ENCODE peak calls at places on chromosomes 6 and 20, in seven cellular contexts. One of them, this sample, is unnamed.

GRCh38 chr6:135250751-135251356 is 69.7 kb downstream of the MYB start:
- DNase-seq in GM12878: no peak
- DNase-seq in tibial nerve: no peak
- DNase-seq in A549: no peak
- DNase-seq in upper lobe of left lung: peak; percentile 27
- DNase-seq in stomach: no peak
- DNase-seq in suprapubic skin: no peak
- DNase-seq in this sample: no peak

GRCh38 chr20:9256359-9256758 is 187.5 kb downstream of the PLCB4 start:
- DNase-seq in GM12878: no peak
- DNase-seq in suprapubic skin: no peak
- DNase-seq in tibial nerve: no peak
- DNase-seq in A549: no peak
- DNase-seq in upper lobe of left lung: no peak
- DNase-seq in stomach: no peak
- DNase-seq in this sample: no peak

GRCh38 chr20:61285691-61286090 is 33.6 kb downstream of the CDH4 start:
- DNase-seq in GM12878: no peak
- DNase-seq in suprapubic skin: no peak
- DNase-seq in stomach: no peak
- DNase-seq in A549: no peak
- DNase-seq in upper lobe of left lung: no peak
- DNase-seq in tibial nerve: no peak
- DNase-seq in this sample: no peak

GRCh38 chr6:169934699-169935347 is 183.4 kb downstream of the ERMARD start:
- DNase-seq in GM12878: no peak
- DNase-seq in A549: no peak
- DNase-seq in stomach: no peak
- DNase-seq in suprapubic skin: no peak
- DNase-seq in tibial nerve: no peak
- DNase-seq in upper lobe of left lung: no peak
- DNase-seq in this sample: no peak

GRCh38 chr20:33674294-33675126 is at the start of gene NECAB3:
- DNase-seq in stomach: peak; percentile 90
- DNase-seq in upper lobe of left lung: peak; percentile 91
- DNase-seq in tibial nerve: peak; percentile 78
- DNase-seq in GM12878: no peak
- DNase-seq in A549: peak; percentile 75
- DNase-seq in suprapubic skin: peak; percentile 89
- DNase-seq in this sample: peak; percentile 95

GRCh38 chr6:130946076-130946475 is 117.0 kb downstream of the EPB41L2 start:
- DNase-seq in upper lobe of left lung: no peak
- DNase-seq in GM12878: no peak
- DNase-seq in A549: no peak
- DNase-seq in suprapubic skin: no peak
- DNase-seq in tibial nerve: no peak
- DNase-seq in stomach: no peak
- DNase-seq in this sample: no peak

GRCh38 chr6:17987576-17988421 is at the start of gene KIF13A:
- DNase-seq in GM12878: no peak
- DNase-seq in upper lobe of left lung: peak; percentile 65
- DNase-seq in suprapubic skin: peak; percentile 86
- DNase-seq in tibial nerve: peak; percentile 37
- DNase-seq in A549: peak; percentile 60
- DNase-seq in stomach: peak; percentile 58
- DNase-seq in this sample: peak; percentile 75

GRCh38 chr20:9397928-9398327 is 116.5 kb upstream of the LAMP5 start:
- DNase-seq in stomach: no peak
- DNase-seq in tibial nerve: no peak
- DNase-seq in GM12878: no peak
- DNase-seq in A549: no peak
- DNase-seq in upper lobe of left lung: peak; percentile 39
- DNase-seq in suprapubic skin: no peak
- DNase-seq in this sample: no peak

GRCh38 chr6:36752886-36753506 is 55.4 kb downstream of the RAB44 start:
- DNase-seq in tibial nerve: no peak
- DNase-seq in upper lobe of left lung: peak; percentile 36
- DNase-seq in A549: no peak
- DNase-seq in stomach: no peak
- DNase-seq in suprapubic skin: no peak
- DNase-seq in GM12878: peak; percentile 82
- DNase-seq in this sample: no peak

GRCh38 chr6:139323511-139324445 is 32.0 kb upstream of the TXLNB start:
- DNase-seq in tibial nerve: peak; percentile 51
- DNase-seq in GM12878: no peak
- DNase-seq in suprapubic skin: peak; percentile 92
- DNase-seq in A549: no peak
- DNase-seq in upper lobe of left lung: peak; percentile 75
- DNase-seq in stomach: peak; percentile 60
- DNase-seq in this sample: peak; percentile 82

GRCh38 chr20:51494241-51495110 is 48.0 kb downstream of the NFATC2 start:
- DNase-seq in A549: no peak
- DNase-seq in stomach: no peak
- DNase-seq in tibial nerve: no peak
- DNase-seq in GM12878: no peak
- DNase-seq in upper lobe of left lung: no peak
- DNase-seq in suprapubic skin: no peak
- DNase-seq in this sample: no peak

GRCh38 chr20:23234311-23235078 is 116.1 kb upstream of the NXT1 start:
- DNase-seq in suprapubic skin: no peak
- DNase-seq in GM12878: no peak
- DNase-seq in tibial nerve: no peak
- DNase-seq in stomach: no peak
- DNase-seq in upper lobe of left lung: no peak
- DNase-seq in A549: no peak
- DNase-seq in this sample: no peak

GRCh38 chr6:20811112-20811746 is 277.0 kb downstream of the CDKAL1 start:
- DNase-seq in A549: peak; percentile 39
- DNase-seq in suprapubic skin: no peak
- DNase-seq in GM12878: no peak
- DNase-seq in tibial nerve: no peak
- DNase-seq in stomach: no peak
- DNase-seq in upper lobe of left lung: no peak
- DNase-seq in this sample: no peak

GRCh38 chr20:2088904-2089303 is 12.7 kb upstream of the STK35 start:
- DNase-seq in upper lobe of left lung: no peak
- DNase-seq in A549: no peak
- DNase-seq in tibial nerve: no peak
- DNase-seq in suprapubic skin: no peak
- DNase-seq in GM12878: no peak
- DNase-seq in stomach: no peak
- DNase-seq in this sample: no peak

GRCh38 chr20:2089447-2089846 is 12.2 kb upstream of the STK35 start:
- DNase-seq in suprapubic skin: no peak
- DNase-seq in upper lobe of left lung: no peak
- DNase-seq in stomach: no peak
- DNase-seq in GM12878: no peak
- DNase-seq in A549: no peak
- DNase-seq in tibial nerve: no peak
- DNase-seq in this sample: no peak

GRCh38 chr20:2086980-2087377 is 14.6 kb upstream of the STK35 start:
- DNase-seq in GM12878: no peak
- DNase-seq in stomach: no peak
- DNase-seq in suprapubic skin: no peak
- DNase-seq in upper lobe of left lung: no peak
- DNase-seq in A549: no peak
- DNase-seq in tibial nerve: no peak
- DNase-seq in this sample: no peak

GRCh38 chr20:2084703-2085102 is 16.9 kb upstream of the STK35 start:
- DNase-seq in upper lobe of left lung: peak; percentile 55
- DNase-seq in stomach: no peak
- DNase-seq in GM12878: no peak
- DNase-seq in tibial nerve: no peak
- DNase-seq in suprapubic skin: no peak
- DNase-seq in A549: no peak
- DNase-seq in this sample: no peak

GRCh38 chr20:2086177-2086979 is 15.2 kb upstream of the STK35 start:
- DNase-seq in upper lobe of left lung: no peak
- DNase-seq in GM12878: no peak
- DNase-seq in tibial nerve: no peak
- DNase-seq in A549: no peak
- DNase-seq in stomach: no peak
- DNase-seq in suprapubic skin: no peak
- DNase-seq in this sample: no peak
- TF ChIP-seq EP300 in upper lobe of left lung: no peak
- TF ChIP-seq EP300 in GM12878: no peak
- TF ChIP-seq EP300 in tibial nerve: no peak
- TF ChIP-seq EP300 in A549: no peak
- TF ChIP-seq EP300 in stomach: no peak
- TF ChIP-seq EP300 in suprapubic skin: no peak
- TF ChIP-seq EP300 in this sample: no peak

GRCh38 chr20:58889334-58890072 is 37.0 kb downstream of the GNAS start:
- DNase-seq in suprapubic skin: no peak
- DNase-seq in tibial nerve: no peak
- DNase-seq in stomach: no peak
- DNase-seq in A549: no peak
- DNase-seq in GM12878: no peak
- DNase-seq in upper lobe of left lung: no peak
- DNase-seq in this sample: no peak
- TF ChIP-seq POLR2A in suprapubic skin: no peak
- TF ChIP-seq POLR2A in tibial nerve: no peak
- TF ChIP-seq POLR2A in stomach: no peak
- TF ChIP-seq POLR2A in A549: no peak
- TF ChIP-seq POLR2A in GM12878: no peak
- TF ChIP-seq POLR2A in upper lobe of left lung: no peak
- TF ChIP-seq POLR2A in this sample: no peak

GRCh38 chr20:10524034-10524476 is 89.0 kb downstream of the SLX4IP start:
- DNase-seq in upper lobe of left lung: no peak
- DNase-seq in suprapubic skin: peak; percentile 89
- DNase-seq in GM12878: no peak
- DNase-seq in stomach: no peak
- DNase-seq in tibial nerve: peak; percentile 52
- DNase-seq in A549: no peak
- DNase-seq in this sample: no peak
- TF ChIP-seq EP300 in upper lobe of left lung: no peak
- TF ChIP-seq EP300 in suprapubic skin: no peak
- TF ChIP-seq EP300 in GM12878: no peak
- TF ChIP-seq EP300 in stomach: no peak
- TF ChIP-seq EP300 in tibial nerve: peak; percentile 76
- TF ChIP-seq EP300 in A549: no peak
- TF ChIP-seq EP300 in this sample: no peak

DNA sequence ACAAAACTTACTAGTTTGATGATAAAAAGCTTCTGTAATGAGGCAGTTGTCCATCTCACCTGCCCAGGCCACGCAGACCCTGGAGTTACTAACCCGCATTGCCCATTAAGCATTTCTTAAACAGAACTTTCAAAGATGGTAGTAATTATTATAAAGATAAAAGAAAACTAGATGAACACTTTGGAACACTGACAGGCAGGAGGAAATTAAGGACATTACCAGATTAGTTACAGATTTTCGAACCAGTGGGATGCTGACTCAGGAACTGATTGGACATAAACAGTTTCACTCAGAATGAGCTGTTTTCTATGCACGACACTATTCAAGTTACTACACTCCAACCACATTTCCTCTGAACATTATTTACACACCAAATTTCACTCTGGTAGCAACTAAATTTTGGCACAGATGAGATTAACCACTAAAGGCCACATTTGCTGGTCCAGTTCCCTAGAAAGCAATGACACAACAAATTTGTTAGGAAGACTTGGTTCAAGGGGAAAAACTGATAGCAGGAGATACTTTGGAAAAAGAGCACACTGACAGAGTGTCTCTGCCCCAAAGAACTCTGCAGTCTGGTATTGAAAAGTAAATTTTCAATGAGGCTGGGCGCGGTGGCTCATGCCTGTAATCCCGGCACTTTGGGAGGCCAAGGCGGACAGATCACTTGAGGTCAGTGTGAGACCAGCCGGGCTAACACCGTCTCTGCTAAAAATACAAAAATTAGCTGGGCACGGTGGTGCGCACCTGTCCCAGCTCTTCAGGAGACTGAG is 3.0 kb downstream of the ROMO1 start:
- DNase-seq in GM12878: no peak
- DNase-seq in A549: no peak
- DNase-seq in tibial nerve: no peak
- DNase-seq in suprapubic skin: peak; percentile 55
- DNase-seq in stomach: no peak
- DNase-seq in upper lobe of left lung: no peak
- DNase-seq in this sample: no peak
- TF ChIP-seq POLR2A in GM12878: peak; percentile 43
- TF ChIP-seq POLR2A in A549: no peak
- TF ChIP-seq POLR2A in tibial nerve: no peak
- TF ChIP-seq POLR2A in suprapubic skin: no peak
- TF ChIP-seq POLR2A in stomach: no peak
- TF ChIP-seq POLR2A in upper lobe of left lung: no peak
- TF ChIP-seq POLR2A in this sample: no peak

GRCh38 chr6:119333063-119333609 is 16.4 kb downstream of the MAN1A1 start:
- DNase-seq in suprapubic skin: no peak
- DNase-seq in stomach: no peak
- DNase-seq in GM12878: no peak
- DNase-seq in upper lobe of left lung: no peak
- DNase-seq in tibial nerve: no peak
- DNase-seq in A549: no peak
- DNase-seq in this sample: no peak
- TF ChIP-seq EP300 in suprapubic skin: no peak
- TF ChIP-seq EP300 in stomach: no peak
- TF ChIP-seq EP300 in GM12878: no peak
- TF ChIP-seq EP300 in upper lobe of left lung: no peak
- TF ChIP-seq EP300 in tibial nerve: no peak
- TF ChIP-seq EP300 in A549: no peak
- TF ChIP-seq EP300 in this sample: no peak

DNA sequence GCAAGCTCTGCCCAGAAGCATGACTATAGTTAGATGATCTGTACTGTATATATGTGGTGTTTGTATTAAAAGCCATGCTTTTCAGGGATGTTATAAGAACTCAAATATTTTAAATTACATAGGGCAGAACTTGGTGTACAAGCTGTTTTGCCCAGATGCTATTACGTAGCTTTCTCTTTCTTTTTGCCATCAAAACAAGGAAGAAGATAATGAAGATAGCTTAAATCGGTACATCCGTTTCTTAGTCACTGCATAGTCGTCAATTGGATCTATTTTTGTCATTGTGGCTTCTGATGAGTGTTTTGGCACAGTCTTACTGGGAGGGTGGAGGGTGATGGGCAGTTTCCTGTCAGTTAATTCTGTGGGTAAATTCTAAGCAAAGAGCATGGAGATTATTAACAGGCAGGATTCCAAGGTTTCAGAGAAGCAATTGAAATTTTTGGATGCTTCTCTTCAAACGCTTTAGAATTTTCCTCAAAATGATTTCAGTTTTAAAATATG is 649.1 kb upstream of the GJE1 start:
- DNase-seq in GM12878: peak; percentile 85
- DNase-seq in tibial nerve: no peak
- DNase-seq in stomach: no peak
- DNase-seq in upper lobe of left lung: no peak
- DNase-seq in A549: peak; percentile 3
- DNase-seq in suprapubic skin: no peak
- DNase-seq in this sample: no peak
- TF ChIP-seq POLR2A in GM12878: no peak
- TF ChIP-seq POLR2A in tibial nerve: no peak
- TF ChIP-seq POLR2A in stomach: no peak
- TF ChIP-seq POLR2A in upper lobe of left lung: peak; percentile 14
- TF ChIP-seq POLR2A in A549: no peak
- TF ChIP-seq POLR2A in suprapubic skin: no peak
- TF ChIP-seq POLR2A in this sample: no peak